ENCODE peak calls at places on chromosomes 11 and 22, in four cellular contexts. V, S, R and H are unnamed samples.

GRCh38 chr22:40951795-40952602 is 821 bp downstream of the RBX1 start:
- DNase-seq in S (no peak), V (peak), R (peak), H (no peak)

GRCh38 chr22:38327805-38328204 is 10.6 kb upstream of the CSNK1E start:
- DNase-seq in V (no peak), R (no peak), S (no peak), H (no peak)

GRCh38 chr11:17694711-17695110 is 24.7 kb upstream of the MYOD1 start:
- DNase-seq in S (no peak), V (no peak), R (no peak), H (no peak)

GRCh38 chr11:89327885-89328284 is 150.2 kb downstream of the TYR start:
- DNase-seq in S (no peak), V (no peak), R (no peak), H (no peak)

GRCh38 chr11:2990617-2991476 is 1.3 kb downstream of the NAP1L4 start:
- DNase-seq in V (no peak), S (peak), R (peak), H (no peak)

GRCh38 chr11:63985812-63986155 is 454 bp upstream of the OTUB1 start:
- DNase-seq in S (peak), V (peak), R (peak), H (peak)

GRCh38 chr22:19292262-19293230 is 1.0 kb upstream of the CLTCL1 start:
- DNase-seq in V (no peak), R (no peak), S (peak), H (no peak)

GRCh38 chr11:69114811-69115523 is 40.8 kb upstream of the SMIM38 start:
- DNase-seq in R (no peak), V (no peak), S (no peak), H (no peak)

GRCh38 chr22:44254811-44255210 is 57.9 kb downstream of the SHISAL1 start:
- DNase-seq in V (no peak), S (no peak), R (no peak), H (no peak)

GRCh38 chr11:80637011-80637410 is 1196.2 kb upstream of the TENM4 start:
- DNase-seq in V (no peak), R (no peak), S (no peak), H (no peak)

GRCh38 chr22:30400159-30400558 is 3.3 kb downstream of the SEC14L2 start:
- DNase-seq in S (no peak), V (no peak), R (no peak), H (no peak)

GRCh38 chr11:73376168-73376802 is at the start of gene RELT:
- DNase-seq in S (peak), V (peak), R (peak), H (peak)

GRCh38 chr11:13462928-13463778 is at the start of gene BTBD10:
- DNase-seq in V (peak), S (peak), R (peak), H (peak)

GRCh38 chr22:31723699-31724098 is 26.2 kb downstream of the PRR14L start:
- DNase-seq in S (no peak), R (no peak), V (no peak), H (no peak)

GRCh38 chr11:16194566-16194965 is 161.8 kb downstream of the SOX6 start:
- DNase-seq in V (no peak), S (no peak), R (no peak), H (no peak)

GRCh38 chr11:30488304-30488998 is 97.7 kb downstream of the MPPED2 start:
- DNase-seq in R (no peak), V (no peak), S (no peak), H (no peak)

GRCh38 chr11:134700101-134700640 is 288.1 kb upstream of the B3GAT1 start:
- DNase-seq in S (no peak), V (no peak), R (no peak), H (no peak)

GRCh38 chr11:7974668-7975067 is 9.4 kb upstream of the NLRP10 start:
- DNase-seq in S (no peak), V (no peak), R (no peak), H (no peak)

GRCh38 chr22:47818496-47818895 is 1056.0 kb downstream of the TBC1D22A start:
- DNase-seq in R (no peak), V (no peak), S (no peak), H (no peak)

GRCh38 chr22:44023404-44024287 is 456 bp upstream of the PARVB start:
- DNase-seq in S (peak), V (no peak), R (peak), H (peak)

GRCh38 chr11:87736928-87737327 is 438.3 kb downstream of the RAB38 start:
- DNase-seq in V (no peak), R (no peak), S (no peak), H (no peak)

GRCh38 chr22:39664485-39665200 is 94.1 kb downstream of the CACNA1I start:
- DNase-seq in R (no peak), S (peak), V (no peak), H (no peak)

GRCh38 chr22:24011735-24012068 is 598 bp downstream of the CABIN1 start:
- DNase-seq in S (no peak), R (no peak), V (no peak), H (no peak)

GRCh38 chr22:38832005-38832978 is 11.5 kb downstream of the NPTXR start:
- DNase-seq in V (no peak), S (no peak), R (no peak), H (no peak)

GRCh38 chr22:19636696-19637355 is 77.5 kb upstream of the SEPTIN5 start:
- DNase-seq in S (no peak), V (no peak), R (no peak), H (no peak)

GRCh38 chr11:127338380-127339259 is 338.1 kb upstream of the KIRREL3 start:
- DNase-seq in R (no peak), S (no peak), V (no peak), H (no peak)

GRCh38 chr22:27627444-27627833 is 174.1 kb downstream of the MN1 start:
- DNase-seq in V (no peak), S (peak), R (no peak), H (no peak)

GRCh38 chr11:36363361-36364272 is 67.5 kb downstream of the PRR5L start:
- DNase-seq in R (no peak), S (no peak), V (no peak), H (no peak)

DNA sequence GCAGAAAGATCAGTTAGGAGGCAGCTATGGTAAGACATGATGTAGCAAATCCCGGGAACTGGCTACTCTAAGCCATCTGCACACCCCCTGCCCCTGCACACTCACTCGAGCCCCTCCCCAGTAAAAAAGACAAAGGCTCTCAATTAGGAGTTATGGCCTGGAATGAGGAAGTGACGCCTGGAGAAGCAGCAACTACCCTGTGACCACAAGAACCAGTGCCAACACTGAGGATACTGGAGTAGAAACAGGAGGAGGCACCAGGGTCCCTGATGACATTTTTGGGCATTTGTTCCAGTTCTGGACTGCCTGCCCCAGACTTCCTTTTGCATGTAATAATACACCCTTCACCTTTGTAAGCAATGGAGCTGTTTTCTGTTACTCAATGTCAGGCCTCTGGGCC is 30.0 kb upstream of the HMGXB4 start:
- DNase-seq in S (no peak), V (no peak), R (peak), H (no peak)
- TF ChIP-seq SPI1 in S (peak), V (peak), R (peak), H (peak)

GRCh38 chr11:61923166-61924015 is 6.0 kb upstream of the RAB3IL1 start:
- DNase-seq in S (peak), R (no peak), V (no peak), H (no peak)
- TF ChIP-seq POLR2AphosphoS5 in S (no peak), R (no peak), V (no peak), H (no peak)

GRCh38 chr22:42299586-42300285 is 29.3 kb upstream of the TCF20 start:
- DNase-seq in R (peak), V (no peak), S (peak), H (no peak)
- TF ChIP-seq SPI1 in R (peak), V (peak), S (peak), H (peak)

GRCh38 chr11:102446606-102447005 is 6.0 kb downstream of the TMEM123 start:
- DNase-seq in S (no peak), R (no peak), V (no peak), H (no peak)
- TF ChIP-seq POLR2AphosphoS5 in S (no peak), R (no peak), V (no peak), H (no peak)

GRCh38 chr11:132078677-132079076 is 708.3 kb downstream of the NTM start:
- DNase-seq in V (no peak), R (no peak), S (no peak), H (no peak)

GRCh38 chr11:132078230-132078629 is 707.8 kb downstream of the NTM start:
- DNase-seq in S (no peak), R (no peak), V (no peak), H (no peak)

GRCh38 chr11:132084433-132084832 is 714.0 kb downstream of the NTM start:
- DNase-seq in S (no peak), V (no peak), R (no peak), H (no peak)

GRCh38 chr11:132080121-132080520 is 709.7 kb downstream of the NTM start:
- DNase-seq in S (no peak), R (no peak), V (no peak), H (no peak)

GRCh38 chr11:132082566-132082965 is 712.2 kb downstream of the NTM start:
- DNase-seq in S (no peak), V (no peak), R (no peak), H (no peak)
- TF ChIP-seq SPI1 in S (no peak), V (no peak), R (no peak), H (no peak)

GRCh38 chr11:78023426-78023825 is 350 bp upstream of the KCTD14 start:
- DNase-seq in R (no peak), S (no peak), V (no peak), H (no peak)

GRCh38 chr11:78025378-78025777 is 2.3 kb upstream of the KCTD14 start:
- DNase-seq in R (no peak), V (no peak), S (no peak), H (no peak)

GRCh38 chr11:78019808-78020207 is 3.3 kb downstream of the KCTD14 start:
- DNase-seq in S (no peak), V (no peak), R (no peak), H (no peak)

GRCh38 chr11:78020248-78020647 is 2.8 kb downstream of the KCTD14 start:
- DNase-seq in S (no peak), R (no peak), V (no peak), H (no peak)

GRCh38 chr11:78022397-78023396 is at the start of gene KCTD14:
- DNase-seq in S (no peak), R (no peak), V (no peak), H (no peak)
- TF ChIP-seq POLR2AphosphoS5 in S (no peak), R (no peak), V (no peak), H (no peak)

GRCh38 chr11:34004226-34004625 is 47.3 kb upstream of the CAPRIN1 start:
- DNase-seq in S (no peak), V (no peak), R (no peak), H (no peak)
- TF ChIP-seq SPI1 in S (no peak), V (no peak), R (no peak), H (no peak)

DNA sequence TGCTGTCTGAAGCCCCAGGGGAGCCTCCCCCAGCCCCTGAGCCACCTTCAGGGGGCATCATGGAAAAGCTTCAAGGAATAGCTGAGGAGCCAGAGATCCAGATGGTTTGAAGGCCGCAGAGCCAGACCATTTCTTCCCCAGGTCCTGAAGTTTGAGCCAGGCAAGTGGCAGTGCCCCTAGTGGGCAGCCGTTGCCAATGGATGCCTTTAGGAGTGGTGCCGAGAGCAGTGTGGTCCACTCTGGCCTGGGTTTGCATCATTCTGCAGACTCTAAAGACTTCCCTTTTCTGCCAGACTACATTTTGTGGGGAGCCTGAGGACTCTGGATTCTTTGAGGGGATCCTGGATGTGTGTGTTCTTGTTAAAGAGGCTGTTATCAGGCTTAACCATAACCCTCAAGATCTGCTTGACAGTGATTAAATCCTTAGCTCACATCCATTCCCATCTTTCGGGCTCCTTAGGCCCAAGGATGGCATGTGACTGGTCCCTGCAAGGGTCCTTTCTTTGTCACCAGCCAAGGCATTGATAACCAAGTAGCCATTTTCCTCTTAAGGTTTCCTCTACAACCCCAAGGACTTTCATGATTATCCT is 13.1 kb downstream of the HINFP start:
- DNase-seq in V (no peak), S (no peak), R (peak), H (no peak)
- TF ChIP-seq POLR2AphosphoS5 in V (no peak), S (no peak), R (no peak), H (no peak)